ENCODE peak calls at places on chromosomes 3 and 15, in four cellular contexts. One of them, this sample, is unnamed.

GRCh38 chr3:157793745-157794144 is 290.5 kb upstream of the VEPH1 start:
- DNase-seq in K562: no peak
- DNase-seq in A549: no peak
- DNase-seq in GM12878: no peak
- DNase-seq in this sample: no peak

GRCh38 chr3:42098171-42098570 is 7.0 kb downstream of the TRAK1 start:
- DNase-seq in K562: no peak
- DNase-seq in A549: no peak
- DNase-seq in GM12878: no peak
- DNase-seq in this sample: no peak

GRCh38 chr3:105033081-105033480 is 333.6 kb upstream of the ALCAM start:
- DNase-seq in K562: no peak
- DNase-seq in A549: no peak
- DNase-seq in GM12878: no peak
- DNase-seq in this sample: no peak

GRCh38 chr15:44796508-44796907 is 60.2 kb downstream of the TRIM69 start:
- DNase-seq in K562: no peak
- DNase-seq in A549: no peak
- DNase-seq in GM12878: no peak
- DNase-seq in this sample: no peak

GRCh38 chr3:105436687-105437086 is 70.0 kb downstream of the ALCAM start:
- DNase-seq in K562: no peak
- DNase-seq in A549: no peak
- DNase-seq in GM12878: no peak
- DNase-seq in this sample: peak; percentile 0

GRCh38 chr15:22810735-22811338 is 24.4 kb downstream of the NIPA1 start:
- DNase-seq in K562: no peak
- DNase-seq in A549: no peak
- DNase-seq in GM12878: no peak
- DNase-seq in this sample: no peak

GRCh38 chr3:124760601-124761000 is 30.3 kb downstream of the UMPS start:
- DNase-seq in K562: no peak
- DNase-seq in A549: peak; percentile 38
- DNase-seq in GM12878: no peak
- DNase-seq in this sample: peak; percentile 31

GRCh38 chr15:27958911-27959598 is 140.1 kb downstream of the OCA2 start:
- DNase-seq in K562: no peak
- DNase-seq in A549: no peak
- DNase-seq in GM12878: no peak
- DNase-seq in this sample: no peak

DNA sequence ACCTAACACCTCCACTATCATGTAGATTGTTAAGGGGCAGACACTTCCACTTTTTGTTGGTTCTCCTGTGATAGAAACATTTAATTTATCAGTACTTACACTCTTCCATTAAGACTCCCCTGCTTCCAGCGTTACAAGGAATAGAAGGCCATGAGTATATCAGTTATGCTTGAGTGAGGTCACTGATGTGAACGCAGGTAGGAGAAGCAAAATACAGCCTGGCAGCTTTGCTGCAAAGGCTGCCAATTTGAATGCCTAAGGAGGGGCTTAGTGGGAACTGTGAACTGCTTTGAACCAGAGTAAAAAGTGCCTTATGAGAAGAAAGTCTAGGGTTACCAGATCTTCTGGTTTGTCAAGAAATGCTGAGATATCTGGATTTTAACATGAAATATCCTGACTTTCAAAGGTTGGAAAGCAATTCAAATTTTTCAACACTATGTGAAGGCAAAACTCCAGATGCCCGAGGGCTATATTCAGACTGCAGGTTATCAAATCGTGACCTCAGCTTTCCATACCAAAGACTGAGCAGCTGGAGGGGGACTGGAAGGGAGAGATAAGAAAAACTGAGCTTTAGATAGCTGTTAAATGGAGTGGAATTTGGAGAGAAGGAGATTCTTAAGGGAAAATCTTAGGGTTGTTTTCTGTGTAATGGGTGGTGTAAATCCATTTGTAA is 446.4 kb upstream of the NECTIN3 start:
- DNase-seq in K562: peak; percentile 35
- DNase-seq in A549: no peak
- DNase-seq in GM12878: no peak
- DNase-seq in this sample: no peak
- TF ChIP-seq POLR2AphosphoS2 in K562: no peak
- TF ChIP-seq POLR2AphosphoS2 in A549: no peak
- TF ChIP-seq POLR2AphosphoS2 in GM12878: no peak
- TF ChIP-seq POLR2AphosphoS2 in this sample: no peak

GRCh38 chr3:45056608-45057301 is 30.7 kb downstream of the CLEC3B start:
- DNase-seq in K562: no peak
- DNase-seq in A549: no peak
- DNase-seq in GM12878: no peak
- DNase-seq in this sample: no peak
- TF ChIP-seq POLR2AphosphoS2 in K562: no peak
- TF ChIP-seq POLR2AphosphoS2 in A549: no peak
- TF ChIP-seq POLR2AphosphoS2 in GM12878: no peak
- TF ChIP-seq POLR2AphosphoS2 in this sample: no peak

GRCh38 chr3:110234831-110235230 is 836.8 kb upstream of the NECTIN3 start:
- DNase-seq in K562: no peak
- DNase-seq in A549: no peak
- DNase-seq in GM12878: no peak
- DNase-seq in this sample: no peak

GRCh38 chr3:110243081-110243480 is 828.5 kb upstream of the NECTIN3 start:
- DNase-seq in K562: no peak
- DNase-seq in A549: no peak
- DNase-seq in GM12878: no peak
- DNase-seq in this sample: no peak

DNA sequence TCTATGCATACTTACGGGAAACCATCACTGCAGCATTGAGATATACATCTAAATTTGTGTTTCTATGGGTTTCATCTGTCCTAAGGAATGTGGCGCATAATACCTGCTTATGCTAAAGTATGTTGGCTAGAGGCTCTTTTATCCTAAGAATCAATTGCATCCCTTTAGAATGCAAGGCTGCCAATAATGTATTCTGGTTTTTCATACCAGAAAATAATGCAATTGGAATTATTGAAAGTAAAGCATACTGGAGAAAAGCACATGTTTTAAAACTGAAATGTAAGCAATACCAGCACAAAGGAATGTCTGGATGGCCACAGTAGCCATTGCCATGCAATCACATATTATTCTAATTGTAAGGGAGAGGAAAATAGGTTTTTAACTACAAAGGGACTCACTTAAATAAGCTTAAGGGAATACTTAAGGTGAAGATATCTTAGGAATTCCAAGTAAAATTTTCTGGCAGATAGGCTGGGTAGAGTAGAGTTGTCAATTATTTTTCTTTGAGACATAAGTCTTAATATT is 834.5 kb upstream of the NECTIN3 start:
- DNase-seq in K562: no peak
- DNase-seq in A549: no peak
- DNase-seq in GM12878: no peak
- DNase-seq in this sample: no peak
- TF ChIP-seq POLR2AphosphoS2 in K562: no peak
- TF ChIP-seq POLR2AphosphoS2 in A549: no peak
- TF ChIP-seq POLR2AphosphoS2 in GM12878: no peak
- TF ChIP-seq POLR2AphosphoS2 in this sample: no peak

GRCh38 chr3:71154846-71155245 is 428.7 kb downstream of the FOXP1 start:
- DNase-seq in K562: no peak
- DNase-seq in A549: no peak
- DNase-seq in GM12878: no peak
- DNase-seq in this sample: no peak

GRCh38 chr3:71152039-71152891 is 431.3 kb downstream of the FOXP1 start:
- DNase-seq in K562: no peak
- DNase-seq in A549: no peak
- DNase-seq in GM12878: no peak
- DNase-seq in this sample: no peak

GRCh38 chr3:71150293-71150954 is 433.1 kb downstream of the FOXP1 start:
- DNase-seq in K562: no peak
- DNase-seq in A549: no peak
- DNase-seq in GM12878: no peak
- DNase-seq in this sample: no peak

GRCh38 chr3:71153753-71154152 is 429.8 kb downstream of the FOXP1 start:
- DNase-seq in K562: no peak
- DNase-seq in A549: no peak
- DNase-seq in GM12878: no peak
- DNase-seq in this sample: peak; percentile 66

GRCh38 chr3:71152892-71153265 is 430.6 kb downstream of the FOXP1 start:
- DNase-seq in K562: no peak
- DNase-seq in A549: no peak
- DNase-seq in GM12878: no peak
- DNase-seq in this sample: peak; percentile 92
- TF ChIP-seq POLR2AphosphoS2 in K562: no peak
- TF ChIP-seq POLR2AphosphoS2 in A549: no peak
- TF ChIP-seq POLR2AphosphoS2 in GM12878: no peak
- TF ChIP-seq POLR2AphosphoS2 in this sample: no peak

DNA sequence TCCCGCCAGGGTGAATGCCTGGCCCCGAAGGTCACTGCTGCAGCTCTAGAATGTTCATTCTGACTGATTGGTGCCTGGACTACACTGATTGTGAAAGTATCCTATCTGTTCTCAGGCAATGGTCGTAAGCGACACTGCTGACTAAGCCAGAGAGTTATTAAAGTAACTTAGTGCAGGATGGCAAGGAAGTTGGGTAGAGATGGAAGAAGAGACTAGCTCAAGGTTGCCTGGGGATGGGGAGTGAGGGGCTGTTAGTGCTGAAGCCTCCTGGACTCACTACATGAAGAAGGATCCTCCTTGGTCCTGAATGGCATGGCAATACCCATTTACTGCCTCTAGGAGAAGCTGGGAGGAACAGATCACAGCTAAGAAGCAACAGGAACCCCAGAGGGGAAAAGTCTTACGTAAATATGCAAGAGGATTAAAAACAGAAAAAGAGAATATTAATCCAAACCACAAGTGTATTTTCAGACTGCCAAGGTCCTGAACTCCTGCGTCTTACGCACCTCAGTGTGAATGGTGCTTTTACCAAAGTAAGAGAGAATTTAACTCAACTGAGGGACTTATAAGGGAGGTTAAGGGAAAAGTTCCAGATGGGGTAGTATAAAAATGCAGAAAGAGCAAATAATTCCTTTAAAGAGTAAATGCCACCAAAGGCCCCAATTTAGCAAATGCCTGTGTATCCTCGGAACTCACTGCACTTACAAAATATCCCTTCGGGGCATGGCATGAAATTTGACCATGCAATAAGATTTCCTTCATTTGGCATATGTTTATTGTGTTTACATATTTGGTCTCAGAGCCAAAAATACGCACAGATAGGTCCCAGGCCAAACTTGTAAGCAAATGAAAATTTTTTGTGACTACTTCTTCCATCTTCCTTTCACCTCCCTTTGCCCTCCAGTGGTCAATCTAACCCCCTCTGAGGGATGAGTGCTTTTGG is 64.0 kb upstream of the DGKG start:
- DNase-seq in K562: peak; percentile 34
- DNase-seq in A549: peak; percentile 25
- DNase-seq in GM12878: no peak
- DNase-seq in this sample: no peak
- TF ChIP-seq POLR2AphosphoS2 in K562: no peak
- TF ChIP-seq POLR2AphosphoS2 in A549: no peak
- TF ChIP-seq POLR2AphosphoS2 in GM12878: no peak
- TF ChIP-seq POLR2AphosphoS2 in this sample: no peak

GRCh38 chr15:99429681-99430081 is 136.1 kb upstream of the MEF2A start:
- DNase-seq in K562: no peak
- DNase-seq in A549: no peak
- DNase-seq in GM12878: no peak
- DNase-seq in this sample: no peak
- TF ChIP-seq POLR2AphosphoS2 in K562: no peak
- TF ChIP-seq POLR2AphosphoS2 in A549: no peak
- TF ChIP-seq POLR2AphosphoS2 in GM12878: no peak
- TF ChIP-seq POLR2AphosphoS2 in this sample: no peak

GRCh38 chr3:150497956-150498355 is 48.3 kb downstream of the SERP1 start:
- DNase-seq in K562: peak; percentile 63
- DNase-seq in A549: peak; percentile 22
- DNase-seq in GM12878: no peak
- DNase-seq in this sample: no peak
- TF ChIP-seq POLR2AphosphoS2 in K562: no peak
- TF ChIP-seq POLR2AphosphoS2 in A549: no peak
- TF ChIP-seq POLR2AphosphoS2 in GM12878: no peak
- TF ChIP-seq POLR2AphosphoS2 in this sample: no peak

DNA sequence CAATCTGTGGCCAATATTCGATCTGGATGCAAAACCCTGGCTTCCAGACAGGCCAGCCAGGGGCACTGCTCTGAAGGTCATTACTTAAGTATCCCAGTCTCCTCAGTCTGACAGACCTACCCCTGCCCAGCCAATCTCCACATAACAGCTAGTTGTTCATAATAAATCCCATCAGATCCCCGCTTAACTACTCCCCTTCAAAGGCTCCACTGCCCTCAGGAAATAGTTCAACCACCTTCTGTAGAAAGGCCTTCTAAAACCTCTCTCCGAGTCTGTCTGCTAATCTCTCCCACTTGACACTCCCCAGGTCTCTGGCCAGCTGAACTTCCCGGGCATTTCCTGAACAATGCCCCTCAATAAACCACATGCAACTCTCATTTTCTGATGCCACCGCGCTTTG is 6.1 kb downstream of the PRC1 start:
- DNase-seq in K562: no peak
- DNase-seq in A549: no peak
- DNase-seq in GM12878: no peak
- DNase-seq in this sample: no peak
- TF ChIP-seq POLR2AphosphoS2 in K562: no peak
- TF ChIP-seq POLR2AphosphoS2 in A549: no peak
- TF ChIP-seq POLR2AphosphoS2 in GM12878: no peak
- TF ChIP-seq POLR2AphosphoS2 in this sample: no peak